ENCODE peak calls at places on chromosomes 12 and 14, in eight cellular contexts. I is body of pancreas, F is HCT116, T is IMR-90, V is prostate gland, C is heart left ventricle, A is transverse colon, D is vagina. R is an unnamed sample.

GRCh38 chr14:28767851-28768548 is 1.4 kb downstream of the FOXG1 start:
- DNase-seq in I (peak), F (no peak), T (no peak), V (no peak), C (no peak), A (no peak), D (no peak), R (no peak)

GRCh38 chr12:2170376-2170775 is 117.6 kb downstream of the CACNA1C start:
- DNase-seq in I (no peak), F (no peak), T (no peak), V (no peak), C (no peak), A (no peak), D (no peak), R (no peak)

GRCh38 chr12:115227137-115227615 is 543.2 kb upstream of the TBX3 start:
- DNase-seq in I (no peak), F (peak), T (peak), V (no peak), C (peak), A (no peak), D (no peak), R (no peak)

GRCh38 chr12:122250047-122250446 is 16.2 kb downstream of the VPS33A start:
- DNase-seq in I (peak), F (no peak), T (no peak), V (no peak), C (no peak), A (no peak), D (no peak), R (no peak)

GRCh38 chr12:68568878-68569569 is 41.7 kb upstream of the RAP1B start:
- DNase-seq in I (no peak), F (no peak), T (no peak), V (no peak), C (no peak), A (peak), D (no peak), R (no peak)

GRCh38 chr12:75977590-75977951 is 54.0 kb downstream of the PHLDA1 start:
- DNase-seq in I (no peak), F (no peak), T (no peak), V (no peak), C (no peak), A (no peak), D (no peak), R (no peak)

GRCh38 chr14:64801800-64802199 is 77.9 kb downstream of the SPTB start:
- DNase-seq in I (peak), F (no peak), T (peak), V (no peak), C (no peak), A (no peak), D (no peak), R (peak)

GRCh38 chr12:6276936-6277615 is 33.4 kb upstream of the PLEKHG6 start:
- DNase-seq in I (no peak), F (no peak), T (no peak), V (no peak), C (no peak), A (peak), D (no peak), R (peak)

GRCh38 chr12:15688838-15689237 is 100.3 kb downstream of the EPS8 start:
- DNase-seq in I (no peak), F (no peak), T (no peak), V (no peak), C (peak), A (no peak), D (no peak), R (no peak)

GRCh38 chr12:15679146-15679545 is 110.0 kb downstream of the EPS8 start:
- DNase-seq in I (no peak), F (no peak), T (peak), V (no peak), C (no peak), A (no peak), D (no peak), R (no peak)

GRCh38 chr12:44876554-44877275 is 600 bp upstream of the NELL2 start:
- DNase-seq in I (peak), F (no peak), T (no peak), V (no peak), C (no peak), A (no peak), D (no peak), R (no peak)

GRCh38 chr14:51929156-51929555 is 60.2 kb upstream of the RTRAF start:
- DNase-seq in I (no peak), F (no peak), T (peak), V (no peak), C (no peak), A (no peak), D (no peak), R (no peak)

GRCh38 chr12:62703011-62703380 is 232.0 kb downstream of the PPM1H start:
- DNase-seq in I (no peak), F (no peak), T (peak), V (no peak), C (no peak), A (no peak), D (no peak), R (peak)

GRCh38 chr14:81392052-81392451 is 8.1 kb downstream of the STON2 start:
- DNase-seq in I (no peak), F (no peak), T (no peak), V (no peak), C (no peak), A (no peak), D (no peak), R (no peak)

GRCh38 chr12:120669055-120669828 is 17.7 kb upstream of the MLEC start:
- DNase-seq in I (peak), F (no peak), T (no peak), V (no peak), C (no peak), A (peak), D (no peak), R (no peak)

GRCh38 chr12:6208140-6208539 is 7.9 kb downstream of the CD9 start:
- DNase-seq in I (no peak), F (no peak), T (no peak), V (no peak), C (no peak), A (no peak), D (no peak), R (no peak)

GRCh38 chr12:132289356-132290202 is 39.8 kb downstream of the GALNT9 start:
- DNase-seq in I (no peak), F (no peak), T (no peak), V (peak), C (no peak), A (no peak), D (no peak), R (no peak)

GRCh38 chr14:95364481-95365209 is 44.9 kb upstream of the CLMN start:
- DNase-seq in I (no peak), F (no peak), T (no peak), V (no peak), C (no peak), A (no peak), D (peak), R (no peak)

GRCh38 chr12:96208346-96208745 is 14.2 kb downstream of the ELK3 start:
- DNase-seq in I (no peak), F (no peak), T (peak), V (no peak), C (no peak), A (no peak), D (no peak), R (peak)

GRCh38 chr12:132445884-132446471 is 44.0 kb upstream of the FBRSL1 start:
- DNase-seq in I (peak), F (peak), T (peak), V (peak), C (no peak), A (peak), D (no peak), R (peak)

GRCh38 chr14:96201965-96202364 is 2.7 kb upstream of the BDKRB2 start:
- DNase-seq in I (no peak), F (no peak), T (no peak), V (no peak), C (no peak), A (no peak), D (no peak), R (no peak)

GRCh38 chr12:13177373-13177772 is 19.2 kb upstream of the EMP1 start:
- DNase-seq in I (no peak), F (no peak), T (no peak), V (no peak), C (no peak), A (no peak), D (peak), R (no peak)

GRCh38 chr14:98198385-98198784 is 1073.6 kb downstream of the BCL11B start:
- DNase-seq in I (peak), F (no peak), T (no peak), V (no peak), C (no peak), A (peak), D (no peak), R (no peak)

GRCh38 chr14:21476526-21476924 is 234 bp downstream of the RAB2B start:
- DNase-seq in I (peak), F (no peak), T (no peak), V (peak), C (peak), A (peak), D (no peak), R (no peak)

GRCh38 chr14:61107148-61107641 is 126.2 kb downstream of the SLC38A6 start:
- DNase-seq in I (peak), F (no peak), T (no peak), V (no peak), C (peak), A (no peak), D (peak), R (no peak)

GRCh38 chr14:61064210-61064609 is 83.2 kb downstream of the SLC38A6 start:
- DNase-seq in I (no peak), F (no peak), T (no peak), V (no peak), C (no peak), A (no peak), D (no peak), R (no peak)

GRCh38 chr14:68879841-68880575 is 87.1 kb upstream of the ZFP36L1 start:
- DNase-seq in I (no peak), F (no peak), T (no peak), V (no peak), C (no peak), A (no peak), D (no peak), R (no peak)

GRCh38 chr14:92441751-92442477 is 71.7 kb upstream of the RIN3 start:
- DNase-seq in I (no peak), F (no peak), T (no peak), V (no peak), C (no peak), A (no peak), D (no peak), R (no peak)

GRCh38 chr14:26081043-26081442 is 516.8 kb downstream of the NOVA1 start:
- DNase-seq in I (no peak), F (no peak), T (no peak), V (no peak), C (no peak), A (no peak), D (no peak), R (no peak)

GRCh38 chr12:51307655-51308593 is 16.1 kb downstream of the BIN2 start:
- DNase-seq in I (no peak), F (peak), T (peak), V (peak), C (no peak), A (peak), D (no peak), R (peak)

GRCh38 chr12:80056232-80056631 is 43.1 kb upstream of the OTOGL start:
- DNase-seq in I (no peak), F (no peak), T (no peak), V (no peak), C (no peak), A (no peak), D (no peak), R (peak)

GRCh38 chr12:113938471-113938870 is 27.7 kb downstream of the RBM19 start:
- DNase-seq in I (no peak), F (no peak), T (no peak), V (no peak), C (no peak), A (no peak), D (no peak), R (no peak)

GRCh38 chr14:34053666-34054065 is 102.8 kb upstream of the EGLN3 start:
- DNase-seq in I (no peak), F (no peak), T (no peak), V (no peak), C (peak), A (peak), D (no peak), R (peak)

GRCh38 chr14:68544150-68544892 is 248.5 kb downstream of the ZFP36L1 start:
- DNase-seq in I (peak), F (no peak), T (peak), V (peak), C (peak), A (peak), D (peak), R (peak)

GRCh38 chr12:93773122-93773871 is 96.1 kb downstream of the CRADD start:
- DNase-seq in I (no peak), F (no peak), T (peak), V (no peak), C (no peak), A (no peak), D (no peak), R (no peak)

GRCh38 chr12:50282581-50283229 is 615 bp downstream of the LIMA1 start:
- DNase-seq in I (peak), F (no peak), T (peak), V (peak), C (no peak), A (peak), D (no peak), R (peak)

GRCh38 chr12:50287271-50287670 is 4.0 kb upstream of the LIMA1 start:
- DNase-seq in I (no peak), F (no peak), T (no peak), V (no peak), C (no peak), A (no peak), D (no peak), R (no peak)

GRCh38 chr12:50283230-50283923 is at the start of gene LIMA1:
- DNase-seq in I (peak), F (peak), T (peak), V (peak), C (peak), A (peak), D (peak), R (peak)

GRCh38 chr12:50285253-50285652 is 1.9 kb upstream of the LIMA1 start:
- DNase-seq in I (no peak), F (no peak), T (no peak), V (no peak), C (no peak), A (no peak), D (no peak), R (no peak)

GRCh38 chr12:50283924-50284236 is 560 bp upstream of the LIMA1 start:
- DNase-seq in I (peak), F (no peak), T (no peak), V (no peak), C (no peak), A (no peak), D (no peak), R (no peak)
- H3K27ac ChIP-seq in I (peak), F (peak), T (peak), V (peak), C (peak), A (peak), D (peak), R (peak)

DNA sequence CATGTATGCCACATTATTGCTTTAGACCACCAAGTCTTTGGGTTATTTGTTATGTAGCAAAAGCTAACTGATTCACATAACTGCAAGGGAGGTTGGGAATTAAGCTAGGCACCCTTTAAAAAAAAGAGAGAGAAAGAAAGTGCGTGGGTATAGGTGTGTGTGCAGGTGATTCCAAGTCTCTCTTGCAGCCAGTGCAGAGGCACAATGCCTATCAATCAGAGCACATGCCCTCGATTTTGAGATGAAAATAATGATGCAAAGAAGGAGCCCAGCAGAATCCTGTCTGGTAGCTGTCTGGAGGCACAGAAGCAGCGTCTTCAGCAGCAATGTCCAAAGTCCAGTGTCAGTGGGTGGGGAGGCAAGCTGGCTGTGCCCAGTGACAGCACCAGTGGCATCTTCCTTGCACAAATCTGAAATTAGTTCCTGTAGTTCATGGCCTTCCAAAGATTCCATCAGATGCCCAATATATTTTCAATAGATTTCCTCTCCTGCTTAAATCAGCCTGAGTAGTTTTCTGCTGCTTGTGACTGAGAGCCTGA is 62.4 kb upstream of the TBPL2 start:
- DNase-seq in I (no peak), F (no peak), T (no peak), V (no peak), C (no peak), A (peak), D (no peak), R (no peak)
- H3K4me3 ChIP-seq in I (no peak), F (no peak), T (no peak), V (no peak), C (no peak), A (no peak), D (no peak), R (no peak)

DNA sequence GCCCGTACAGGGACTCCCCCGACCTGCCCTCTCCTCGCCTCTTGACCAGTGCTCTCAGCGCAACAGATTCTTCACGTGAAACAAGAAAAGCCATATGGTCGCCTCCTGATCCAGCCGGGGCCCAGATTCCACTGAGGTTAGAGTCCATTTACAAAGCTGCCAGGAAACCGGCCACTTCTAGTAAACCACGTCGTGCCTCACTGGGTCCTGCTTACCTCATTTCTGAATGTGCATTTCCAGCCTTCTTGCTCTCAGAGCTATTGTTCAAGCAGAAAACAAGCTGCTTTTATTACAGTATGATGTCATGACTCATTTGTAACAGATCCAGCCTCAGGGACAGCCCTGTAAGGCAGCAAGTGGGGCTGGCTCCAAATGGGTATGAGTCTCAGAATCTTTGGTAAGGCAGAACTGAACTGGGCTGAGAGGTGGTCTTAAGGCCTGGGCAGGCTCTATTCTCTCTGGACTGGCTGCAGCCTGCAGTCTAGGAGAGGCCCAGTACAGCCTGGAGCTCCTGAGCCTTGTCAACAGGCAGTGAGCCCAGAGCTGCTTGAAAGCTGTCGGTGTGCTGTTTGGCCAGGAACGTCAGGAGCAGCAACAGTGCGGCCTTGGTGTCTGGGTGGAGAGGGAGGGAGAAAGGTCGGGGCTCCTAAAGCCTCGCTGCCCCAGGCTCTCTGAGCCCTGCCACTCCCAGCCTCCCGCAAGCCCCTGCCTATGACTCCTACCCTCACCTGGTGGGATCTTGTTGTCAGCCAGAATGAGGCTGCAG is 8.3 kb downstream of the REC8 start:
- DNase-seq in I (no peak), F (no peak), T (peak), V (no peak), C (peak), A (no peak), D (no peak), R (peak)
- TF ChIP-seq POLR2A in I (no peak), F (no peak), T (no peak), V (no peak), C (no peak), A (no peak), D (no peak), R (no peak)

DNA sequence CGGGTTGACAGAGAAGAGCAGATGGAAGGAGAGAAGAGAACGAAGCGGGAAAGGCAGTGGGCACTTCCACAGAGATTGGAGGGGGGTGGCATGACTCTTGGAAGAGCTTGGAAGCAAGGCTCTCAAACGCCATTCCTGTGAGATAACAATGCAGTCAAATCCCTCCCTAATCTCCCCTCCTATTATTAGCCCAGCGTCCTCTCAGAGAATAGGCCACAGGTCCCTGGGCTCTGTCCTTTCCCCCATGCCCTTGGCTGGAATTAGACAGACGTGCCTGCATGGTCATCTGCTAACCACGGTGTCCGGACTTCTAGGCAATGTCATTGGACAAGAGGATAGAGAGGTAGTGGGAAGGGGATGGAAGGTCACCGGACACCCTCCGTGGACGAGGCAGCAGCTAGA is 8.0 kb upstream of the MYH7 start:
- DNase-seq in I (no peak), F (no peak), T (no peak), V (no peak), C (peak), A (no peak), D (no peak), R (no peak)
- H3K27ac ChIP-seq in I (no peak), F (no peak), T (no peak), V (no peak), C (peak), A (no peak), D (no peak), R (no peak)

GRCh38 chr12:24853094-24853493 is 95.8 kb downstream of the BCAT1 start:
- DNase-seq in I (no peak), F (no peak), T (no peak), V (no peak), C (no peak), A (no peak), D (no peak), R (no peak)
- H3K4me3 ChIP-seq in I (no peak), F (no peak), T (no peak), V (no peak), C (no peak), A (no peak), D (no peak), R (no peak)

GRCh38 chr14:35343709-35344474 is 51.7 kb downstream of the PSMA6 start:
- DNase-seq in I (no peak), F (no peak), T (no peak), V (no peak), C (no peak), A (no peak), D (no peak), R (no peak)

GRCh38 chr14:35339761-35340406 is 47.7 kb downstream of the PSMA6 start:
- DNase-seq in I (no peak), F (no peak), T (no peak), V (no peak), C (no peak), A (no peak), D (no peak), R (no peak)

GRCh38 chr14:35340616-35341453 is 48.7 kb downstream of the PSMA6 start:
- DNase-seq in I (no peak), F (no peak), T (no peak), V (no peak), C (no peak), A (no peak), D (no peak), R (no peak)

GRCh38 chr14:35341454-35342159 is 49.4 kb downstream of the PSMA6 start:
- DNase-seq in I (peak), F (peak), T (peak), V (peak), C (peak), A (peak), D (no peak), R (peak)

GRCh38 chr14:35342160-35343010 is 50.2 kb downstream of the PSMA6 start:
- DNase-seq in I (peak), F (no peak), T (peak), V (peak), C (peak), A (no peak), D (no peak), R (no peak)
- TF ChIP-seq POLR2A in I (no peak), F (no peak), T (no peak), V (no peak), C (no peak), A (no peak), D (no peak), R (no peak)

GRCh38 chr14:75413013-75413412 is 14.8 kb upstream of the JDP2 start:
- DNase-seq in I (no peak), F (no peak), T (no peak), V (no peak), C (no peak), A (no peak), D (no peak), R (no peak)
- H3K27ac ChIP-seq in I (no peak), F (no peak), T (no peak), V (no peak), C (no peak), A (no peak), D (no peak), R (no peak)

GRCh38 chr14:105249175-105250007 is 1.1 kb downstream of the BTBD6 start:
- DNase-seq in I (no peak), F (no peak), T (peak), V (no peak), C (no peak), A (peak), D (no peak), R (peak)
- H3K4me3 ChIP-seq in I (no peak), F (peak), T (peak), V (peak), C (peak), A (peak), D (peak), R (peak)